ENCODE peak calls at places on chromosomes 1 and 21, in nine cellular contexts. L, B, K, T, X, M, O, V and P are unnamed samples.

GRCh38 chr1:56927171-56927570 is 38.6 kb downstream of the C8B start:
- DNase-seq in L (no peak), B (no peak), K (no peak), T (no peak), X (no peak), M (no peak), O (no peak), V (no peak), P (no peak)

GRCh38 chr1:210248341-210248740 is 15.7 kb downstream of the SERTAD4 start:
- DNase-seq in L (no peak), B (no peak), K (no peak), T (no peak), X (peak), M (no peak), O (no peak), V (no peak), P (no peak)

GRCh38 chr1:247905181-247905580 is 9.8 kb downstream of the OR2W3 start:
- DNase-seq in L (no peak), B (no peak), K (no peak), T (no peak), X (no peak), M (no peak), O (no peak), V (no peak), P (no peak)

GRCh38 chr21:31222142-31222541 is 121.9 kb downstream of the TIAM1 start:
- DNase-seq in L (no peak), B (no peak), K (no peak), T (no peak), X (peak), M (no peak), O (no peak), V (no peak), P (no peak)

GRCh38 chr1:24888971-24889670 is 41.0 kb downstream of the RUNX3 start:
- DNase-seq in L (no peak), B (no peak), K (no peak), T (no peak), X (peak), M (no peak), O (no peak), V (peak), P (no peak)

GRCh38 chr1:226748306-226748705 is 9.2 kb upstream of the ITPKB start:
- DNase-seq in L (no peak), B (no peak), K (no peak), T (no peak), X (no peak), M (no peak), O (no peak), V (no peak), P (no peak)

GRCh38 chr1:8938232-8939117 is 7.2 kb upstream of the CA6 start:
- DNase-seq in L (no peak), B (no peak), K (no peak), T (no peak), X (no peak), M (no peak), O (peak), V (no peak), P (no peak)

GRCh38 chr1:182143154-182143657 is 81.7 kb upstream of the ZNF648 start:
- DNase-seq in L (peak), B (peak), K (peak), T (peak), X (peak), M (peak), O (peak), V (peak), P (peak)

GRCh38 chr1:247294282-247294681 is 37.4 kb downstream of the ZNF496 start:
- DNase-seq in L (no peak), B (no peak), K (no peak), T (no peak), X (peak), M (no peak), O (no peak), V (no peak), P (no peak)

GRCh38 chr1:17573518-17574041 is 34.1 kb downstream of the ARHGEF10L start:
- DNase-seq in L (no peak), B (no peak), K (no peak), T (no peak), X (no peak), M (no peak), O (no peak), V (no peak), P (no peak)
- TF ChIP-seq CTCF in L (no peak), B (no peak), K (no peak), T (no peak), X (no peak), M (no peak), O (no peak), V (no peak), P (no peak)

GRCh38 chr1:25889470-25889869 is 14.0 kb upstream of the PAQR7 start:
- DNase-seq in L (no peak), B (no peak), K (no peak), T (no peak), X (no peak), M (no peak), O (peak), V (no peak), P (no peak)
- TF ChIP-seq CTCF in L (no peak), B (no peak), K (no peak), T (peak), X (no peak), M (no peak), O (peak), V (no peak), P (no peak)

DNA sequence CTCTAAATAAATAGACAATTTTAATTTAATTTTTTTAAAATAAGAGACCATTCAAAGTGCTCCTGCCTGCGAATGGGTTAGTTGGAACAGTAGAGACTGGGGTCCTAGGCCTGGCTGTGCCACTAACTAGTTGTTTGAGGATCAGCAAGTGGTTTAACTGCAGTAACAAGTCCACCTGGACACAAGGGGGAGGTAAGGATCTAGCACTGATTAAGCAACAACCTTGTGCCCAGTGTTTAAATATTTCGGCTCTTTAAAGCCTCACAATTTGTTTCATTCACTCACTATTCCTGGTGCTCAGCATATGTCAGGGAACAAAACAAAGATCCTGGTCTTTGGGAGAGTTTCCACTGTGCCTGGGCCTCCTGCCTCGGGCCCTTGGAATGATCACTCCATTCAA is 1.6 kb upstream of the AGT start:
- DNase-seq in L (no peak), B (no peak), K (no peak), T (no peak), X (no peak), M (no peak), O (peak), V (no peak), P (no peak)
- TF ChIP-seq CTCF in L (peak), B (no peak), K (no peak), T (no peak), X (no peak), M (no peak), O (peak), V (no peak), P (no peak)

GRCh38 chr1:10196991-10197390 is 13.4 kb upstream of the KIF1B start:
- DNase-seq in L (no peak), B (no peak), K (no peak), T (no peak), X (peak), M (no peak), O (no peak), V (no peak), P (no peak)

GRCh38 chr1:10195570-10195969 is 14.8 kb upstream of the KIF1B start:
- DNase-seq in L (peak), B (no peak), K (no peak), T (no peak), X (peak), M (no peak), O (no peak), V (no peak), P (no peak)

GRCh38 chr1:10204003-10204642 is 6.2 kb upstream of the KIF1B start:
- DNase-seq in L (no peak), B (no peak), K (no peak), T (no peak), X (no peak), M (no peak), O (no peak), V (no peak), P (no peak)

GRCh38 chr1:10200620-10201019 is 9.8 kb upstream of the KIF1B start:
- DNase-seq in L (no peak), B (no peak), K (no peak), T (no peak), X (no peak), M (no peak), O (no peak), V (no peak), P (no peak)
- TF ChIP-seq CTCF in L (no peak), B (no peak), K (no peak), T (no peak), X (no peak), M (no peak), O (no peak), V (no peak), P (no peak)

DNA sequence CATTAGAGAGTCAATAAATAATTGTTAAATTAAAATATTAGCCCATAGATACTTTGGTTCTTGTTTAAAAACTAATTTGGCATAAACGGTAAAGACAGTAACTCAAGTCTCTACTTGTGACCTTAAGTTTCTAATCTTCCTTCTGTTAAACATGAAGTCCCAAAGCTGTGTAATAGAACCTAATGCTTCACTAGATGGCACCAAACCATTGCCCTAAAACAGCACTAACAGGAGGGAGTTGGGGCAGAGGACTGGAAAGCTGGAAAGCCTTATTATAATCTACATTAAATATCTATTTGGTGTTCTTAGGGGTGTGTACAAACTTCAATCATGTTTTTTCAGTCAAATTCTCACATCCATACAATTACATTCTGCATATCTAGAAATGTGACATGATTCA is 176.6 kb downstream of the OLFM3 start:
- DNase-seq in L (no peak), B (no peak), K (no peak), T (peak), X (peak), M (no peak), O (peak), V (no peak), P (no peak)
- TF ChIP-seq CTCF in L (peak), B (no peak), K (no peak), T (peak), X (peak), M (no peak), O (peak), V (peak), P (peak)

GRCh38 chr1:75579046-75579445 is 31.9 kb downstream of the SLC44A5 start:
- DNase-seq in L (no peak), B (no peak), K (no peak), T (no peak), X (peak), M (no peak), O (no peak), V (no peak), P (no peak)

GRCh38 chr1:75587692-75588091 is 23.2 kb downstream of the SLC44A5 start:
- DNase-seq in L (no peak), B (no peak), K (no peak), T (no peak), X (no peak), M (no peak), O (peak), V (no peak), P (no peak)

GRCh38 chr1:75582725-75583261 is 28.1 kb downstream of the SLC44A5 start:
- DNase-seq in L (no peak), B (no peak), K (no peak), T (no peak), X (peak), M (no peak), O (no peak), V (no peak), P (no peak)
- TF ChIP-seq CTCF in L (no peak), B (no peak), K (no peak), T (no peak), X (no peak), M (no peak), O (peak), V (no peak), P (peak)

GRCh38 chr1:42266253-42267135 is 68.5 kb downstream of the FOXJ3 start:
- DNase-seq in L (no peak), B (no peak), K (no peak), T (no peak), X (no peak), M (no peak), O (peak), V (no peak), P (no peak)
- TF ChIP-seq CTCF in L (peak), B (no peak), K (no peak), T (peak), X (no peak), M (no peak), O (peak), V (peak), P (no peak)

DNA sequence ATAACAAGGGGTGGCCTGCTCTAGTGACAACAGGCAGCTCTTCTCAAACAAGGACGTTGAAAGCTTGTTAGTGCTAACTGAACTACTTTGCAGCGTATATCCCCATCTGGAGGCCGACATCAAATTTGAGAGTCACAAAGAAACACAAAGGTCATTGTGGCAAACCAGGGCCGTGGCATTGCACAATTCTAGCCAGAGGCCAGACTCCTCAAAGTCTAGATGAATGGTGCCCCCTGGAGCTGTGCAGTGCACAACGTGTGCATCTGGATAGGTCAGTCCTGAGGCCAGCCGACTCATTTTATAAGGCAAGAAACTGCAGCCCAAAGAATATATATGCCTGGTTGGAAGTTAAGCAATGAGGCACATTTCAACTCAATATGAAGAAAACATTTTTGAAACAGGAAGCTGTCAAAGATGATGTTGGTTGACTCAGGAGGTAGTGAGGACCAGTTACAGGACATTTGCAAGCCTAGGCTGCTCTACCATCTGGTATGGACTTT is 459.3 kb upstream of the RUNX1 start:
- DNase-seq in L (peak), B (peak), K (peak), T (no peak), X (peak), M (peak), O (peak), V (no peak), P (no peak)
- TF ChIP-seq CTCF in L (peak), B (no peak), K (no peak), T (no peak), X (peak), M (no peak), O (peak), V (peak), P (peak)

GRCh38 chr1:43934986-43935324 is 1.4 kb downstream of the ARTN start:
- DNase-seq in L (no peak), B (no peak), K (no peak), T (no peak), X (no peak), M (no peak), O (no peak), V (no peak), P (no peak)

GRCh38 chr1:43937179-43937865 is 3.7 kb downstream of the ARTN start:
- DNase-seq in L (no peak), B (no peak), K (no peak), T (no peak), X (no peak), M (no peak), O (no peak), V (peak), P (no peak)

GRCh38 chr1:43938383-43938782 is 4.8 kb downstream of the ARTN start:
- DNase-seq in L (no peak), B (no peak), K (no peak), T (no peak), X (no peak), M (no peak), O (no peak), V (no peak), P (no peak)

GRCh38 chr1:43935711-43936427 is 2.3 kb downstream of the ARTN start:
- DNase-seq in L (no peak), B (no peak), K (peak), T (peak), X (no peak), M (no peak), O (peak), V (peak), P (peak)

DNA sequence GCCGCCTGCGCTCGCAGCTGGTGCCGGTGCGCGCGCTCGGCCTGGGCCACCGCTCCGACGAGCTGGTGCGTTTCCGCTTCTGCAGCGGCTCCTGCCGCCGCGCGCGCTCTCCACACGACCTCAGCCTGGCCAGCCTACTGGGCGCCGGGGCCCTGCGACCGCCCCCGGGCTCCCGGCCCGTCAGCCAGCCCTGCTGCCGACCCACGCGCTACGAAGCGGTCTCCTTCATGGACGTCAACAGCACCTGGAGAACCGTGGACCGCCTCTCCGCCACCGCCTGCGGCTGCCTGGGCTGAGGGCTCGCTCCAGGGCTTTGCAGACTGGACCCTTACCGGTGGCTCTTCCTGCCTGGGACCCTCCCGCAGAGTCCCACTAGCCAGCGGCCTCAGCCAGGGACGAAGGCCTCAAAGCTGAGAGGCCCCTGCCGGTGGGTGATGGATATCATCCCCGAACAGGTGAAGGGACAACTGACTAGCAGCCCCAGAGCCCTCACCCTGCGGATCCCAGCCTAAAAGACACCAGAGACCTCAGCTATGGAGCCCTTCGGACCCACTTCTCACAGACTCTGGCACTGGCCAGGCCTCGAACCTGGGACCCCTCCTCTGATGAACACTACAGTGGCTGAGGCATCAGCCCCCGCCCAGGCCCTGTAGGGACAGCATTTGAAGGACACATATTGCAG is 3.0 kb downstream of the ARTN start:
- DNase-seq in L (no peak), B (peak), K (peak), T (peak), X (peak), M (no peak), O (peak), V (no peak), P (peak)
- TF ChIP-seq CTCF in L (peak), B (no peak), K (no peak), T (peak), X (peak), M (no peak), O (peak), V (peak), P (peak)

DNA sequence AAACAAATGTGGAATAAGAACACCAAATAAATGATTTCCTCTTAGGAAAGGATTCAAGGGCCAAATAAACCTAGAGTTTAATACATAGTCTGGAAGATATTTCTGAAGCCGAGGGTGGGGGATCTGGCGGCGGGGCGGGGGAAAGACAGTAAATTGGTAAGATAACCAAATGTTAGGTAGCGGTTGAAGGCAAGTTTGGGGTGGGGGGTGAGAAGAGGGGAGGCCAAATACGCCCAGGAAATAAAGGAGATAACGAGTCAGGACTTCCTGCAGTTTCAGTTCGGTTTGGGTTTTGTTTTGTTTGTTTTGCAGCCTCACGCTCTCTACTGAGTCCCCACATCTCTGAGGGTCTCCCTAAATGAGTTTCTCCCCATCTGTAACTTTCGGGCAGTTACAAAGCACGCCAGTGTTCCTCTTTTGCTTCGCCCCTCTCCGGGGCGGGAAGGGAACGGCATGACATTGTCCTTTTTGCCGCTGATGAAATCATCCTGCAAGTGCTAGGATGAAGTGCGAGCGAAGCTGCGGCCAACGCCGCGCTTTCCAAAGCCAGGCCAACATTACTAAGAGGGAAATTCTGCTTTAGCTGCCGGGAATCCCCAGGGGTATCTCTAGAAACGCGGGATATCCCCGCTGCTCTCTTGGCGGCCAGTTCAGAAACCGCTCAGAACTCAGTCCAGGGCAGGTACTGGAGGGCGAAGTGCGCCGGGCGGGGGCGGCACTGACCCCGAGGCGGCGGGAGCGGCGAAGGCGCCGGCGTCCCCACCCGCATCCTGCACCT is 811 bp downstream of the NIBAN1 start:
- DNase-seq in L (peak), B (peak), K (peak), T (no peak), X (peak), M (peak), O (peak), V (no peak), P (peak)
- TF ChIP-seq CTCF in L (no peak), B (no peak), K (no peak), T (no peak), X (no peak), M (no peak), O (peak), V (no peak), P (no peak)